ENCODE peak calls at places on chromosome 15, in four cellular contexts. W, L, X and O are unnamed samples.

GRCh38 chr15:66483131-66483566 is 14.4 kb downstream of the SNAPC5 start:
- DNase-seq in W (peak), L (peak), X (no peak), O (no peak)

GRCh38 chr15:94579261-94579660 is 347.9 kb downstream of the MCTP2 start:
- DNase-seq in W (no peak), L (no peak), X (no peak), O (no peak)

GRCh38 chr15:73904026-73904815 is 22.0 kb upstream of the LOXL1 start:
- DNase-seq in W (no peak), L (no peak), X (no peak), O (no peak)

GRCh38 chr15:29935296-29936020 is 113.2 kb upstream of the TJP1 start:
- DNase-seq in W (no peak), L (peak), X (no peak), O (no peak)

GRCh38 chr15:93210995-93211394 is 122.0 kb upstream of the RGMA start:
- DNase-seq in W (no peak), L (no peak), X (no peak), O (no peak)

GRCh38 chr15:61829514-61829889 is 230.7 kb downstream of the VPS13C start:
- DNase-seq in W (no peak), L (no peak), X (no peak), O (no peak)

GRCh38 chr15:82832601-82833209 is 23.3 kb downstream of the WHAMM start:
- DNase-seq in W (peak), L (peak), X (peak), O (no peak)

GRCh38 chr15:26260517-26261133 is 397.5 kb upstream of the ATP10A start:
- DNase-seq in W (no peak), L (peak), X (no peak), O (no peak)

GRCh38 chr15:59736181-59736580 is 47.1 kb upstream of the BNIP2 start:
- DNase-seq in W (no peak), L (no peak), X (no peak), O (no peak)

GRCh38 chr15:66877558-66878285 is 175.7 kb downstream of the SMAD6 start:
- DNase-seq in W (no peak), L (no peak), X (no peak), O (no peak)

GRCh38 chr15:23648920-23649515 is 1.4 kb upstream of the MAGEL2 start:
- DNase-seq in W (no peak), L (peak), X (no peak), O (no peak)

GRCh38 chr15:67906382-67906781 is 66.5 kb upstream of the RNU6-1 start:
- DNase-seq in W (no peak), L (peak), X (no peak), O (no peak)

GRCh38 chr15:61030451-61030850 is 198.7 kb downstream of the RORA start:
- DNase-seq in W (no peak), L (peak), X (no peak), O (no peak)

GRCh38 chr15:28907338-28907961 is 21.7 kb downstream of the APBA2 start:
- DNase-seq in W (no peak), L (no peak), X (no peak), O (no peak)

GRCh38 chr15:38844683-38845195 is 280.1 kb upstream of the RASGRP1 start:
- DNase-seq in W (no peak), L (peak), X (no peak), O (no peak)

GRCh38 chr15:62068071-62068786 is 1.5 kb downstream of the C2CD4A start:
- DNase-seq in W (no peak), L (peak), X (no peak), O (no peak)

GRCh38 chr15:58454950-58455401 is 23.2 kb downstream of the LIPC start:
- DNase-seq in W (no peak), L (no peak), X (no peak), O (no peak)

GRCh38 chr15:58724471-58724870 is 25.0 kb downstream of the ADAM10 start:
- DNase-seq in W (peak), L (peak), X (peak), O (no peak)

GRCh38 chr15:33068007-33068441 is 126.5 kb downstream of the FMN1 start:
- DNase-seq in W (no peak), L (peak), X (no peak), O (no peak)

GRCh38 chr15:44861917-44862316 is 94.6 kb upstream of the TERB2 start:
- DNase-seq in W (no peak), L (no peak), X (no peak), O (no peak)

GRCh38 chr15:82129769-82130168 is 84.0 kb upstream of the MEX3B start:
- DNase-seq in W (peak), L (peak), X (no peak), O (no peak)

GRCh38 chr15:78991476-78991875 is 46.6 kb upstream of the CTSH start:
- DNase-seq in W (peak), L (no peak), X (no peak), O (no peak)

DNA sequence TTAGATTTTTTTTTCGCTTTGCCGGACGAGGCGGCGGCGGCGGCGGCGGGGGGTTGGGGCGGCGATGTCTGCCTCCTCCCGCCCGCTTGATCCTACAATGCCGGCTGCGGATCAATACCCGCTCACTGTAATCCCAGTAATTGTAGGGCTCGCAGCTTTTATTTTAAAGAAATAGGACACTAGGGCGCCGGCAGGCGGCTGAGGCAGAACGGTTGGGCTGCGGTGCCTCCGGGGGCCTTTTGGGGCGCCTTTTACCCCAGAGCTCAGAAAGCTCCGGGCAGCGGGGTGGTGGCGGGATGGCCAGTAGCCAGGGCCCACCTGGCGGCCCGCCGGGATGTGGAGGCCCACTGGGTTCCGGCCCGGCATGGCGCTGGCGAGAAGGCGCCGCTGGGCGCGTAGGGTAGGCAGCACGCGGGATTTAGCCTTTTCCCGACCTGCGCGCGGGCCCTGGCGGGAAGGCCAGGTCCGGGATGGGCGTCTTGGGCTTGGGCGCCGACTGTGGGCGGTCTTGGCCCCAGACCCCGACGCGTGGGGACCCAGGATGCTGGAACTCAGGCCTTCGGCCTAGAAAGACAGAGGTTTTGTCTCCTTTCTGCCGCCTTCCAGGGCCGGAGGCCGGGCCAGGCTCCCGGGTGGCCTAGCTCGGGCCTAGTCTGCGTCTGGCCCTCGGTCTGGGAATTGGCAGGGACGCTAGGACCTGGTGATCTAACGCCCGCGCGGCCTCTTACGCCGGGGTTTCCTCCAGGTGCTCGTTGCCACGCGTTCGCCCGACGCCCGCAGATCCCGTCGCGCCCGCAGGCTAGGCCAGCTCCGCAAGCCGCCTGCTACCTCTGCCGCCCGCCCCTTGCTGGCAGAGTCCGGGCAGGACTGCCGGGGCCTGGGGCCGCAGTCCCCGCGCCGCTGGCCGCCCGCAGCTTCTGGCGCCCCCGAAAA is 15.5 kb upstream of the ONECUT1 start:
- DNase-seq in W (no peak), L (peak), X (no peak), O (no peak)
- TF ChIP-seq EZH2 in W (peak), L (peak), X (no peak), O (peak)

GRCh38 chr15:52098328-52098727 is 14.2 kb downstream of the BCL2L10 start:
- DNase-seq in W (no peak), L (no peak), X (no peak), O (no peak)

GRCh38 chr15:52099654-52100272 is 12.8 kb downstream of the BCL2L10 start:
- DNase-seq in W (no peak), L (no peak), X (no peak), O (no peak)

GRCh38 chr15:52094811-52095584 is 17.6 kb downstream of the BCL2L10 start:
- DNase-seq in W (no peak), L (peak), X (no peak), O (no peak)

GRCh38 chr15:52095597-52096262 is 16.8 kb downstream of the BCL2L10 start:
- DNase-seq in W (peak), L (peak), X (no peak), O (no peak)

GRCh38 chr15:52097176-52097575 is 15.4 kb downstream of the BCL2L10 start:
- DNase-seq in W (no peak), L (no peak), X (no peak), O (no peak)
- H3K9ac ChIP-seq in W (no peak), L (no peak), X (no peak), O (no peak)

GRCh38 chr15:40843183-40843884 is 514 bp upstream of the SPINT1 start:
- DNase-seq in W (no peak), L (no peak), X (no peak), O (no peak)
- TF ChIP-seq EZH2 in W (peak), L (no peak), X (no peak), O (no peak)

GRCh38 chr15:76905855-76906254 is 715 bp upstream of the SCAPER start:
- DNase-seq in W (no peak), L (peak), X (no peak), O (no peak)

GRCh38 chr15:76904461-76905012 is 603 bp downstream of the SCAPER start:
- DNase-seq in W (no peak), L (peak), X (no peak), O (no peak)

GRCh38 chr15:76905013-76905839 is at the start of gene SCAPER:
- DNase-seq in W (peak), L (peak), X (peak), O (no peak)

GRCh38 chr15:76901965-76902364 is 3.2 kb downstream of the SCAPER start:
- DNase-seq in W (no peak), L (no peak), X (no peak), O (no peak)

GRCh38 chr15:76903251-76903681 is 1.9 kb downstream of the SCAPER start:
- DNase-seq in W (peak), L (peak), X (peak), O (no peak)
- H3K9ac ChIP-seq in W (no peak), L (no peak), X (no peak), O (no peak)

GRCh38 chr15:51094606-51095569 is at the start of gene TNFAIP8L3:
- DNase-seq in W (no peak), L (peak), X (no peak), O (no peak)
- TF ChIP-seq EZH2 in W (no peak), L (no peak), X (no peak), O (no peak)

GRCh38 chr15:96276438-96277210 is 53.9 kb upstream of the NR2F2 start:
- DNase-seq in W (peak), L (peak), X (no peak), O (peak)
- H3K9ac ChIP-seq in W (no peak), L (no peak), X (no peak), O (no peak)

GRCh38 chr15:41495736-41496599 is 2.3 kb downstream of the ITPKA start:
- DNase-seq in W (no peak), L (no peak), X (no peak), O (no peak)

GRCh38 chr15:41493902-41494189 is 172 bp downstream of the ITPKA start:
- DNase-seq in W (no peak), L (no peak), X (no peak), O (no peak)

GRCh38 chr15:41493205-41493901 is at the start of gene ITPKA:
- DNase-seq in W (peak), L (peak), X (peak), O (no peak)

GRCh38 chr15:41494922-41495735 is 1.5 kb downstream of the ITPKA start:
- DNase-seq in W (no peak), L (no peak), X (no peak), O (no peak)

GRCh38 chr15:41494190-41494921 is 682 bp downstream of the ITPKA start:
- DNase-seq in W (no peak), L (peak), X (no peak), O (no peak)
- TF ChIP-seq EZH2 in W (peak), L (peak), X (no peak), O (no peak)

GRCh38 chr15:37109952-37110630 is 9.7 kb upstream of the MEIS2 start:
- DNase-seq in W (no peak), L (peak), X (no peak), O (no peak)
- H3K9ac ChIP-seq in W (peak), L (peak), X (no peak), O (no peak)

DNA sequence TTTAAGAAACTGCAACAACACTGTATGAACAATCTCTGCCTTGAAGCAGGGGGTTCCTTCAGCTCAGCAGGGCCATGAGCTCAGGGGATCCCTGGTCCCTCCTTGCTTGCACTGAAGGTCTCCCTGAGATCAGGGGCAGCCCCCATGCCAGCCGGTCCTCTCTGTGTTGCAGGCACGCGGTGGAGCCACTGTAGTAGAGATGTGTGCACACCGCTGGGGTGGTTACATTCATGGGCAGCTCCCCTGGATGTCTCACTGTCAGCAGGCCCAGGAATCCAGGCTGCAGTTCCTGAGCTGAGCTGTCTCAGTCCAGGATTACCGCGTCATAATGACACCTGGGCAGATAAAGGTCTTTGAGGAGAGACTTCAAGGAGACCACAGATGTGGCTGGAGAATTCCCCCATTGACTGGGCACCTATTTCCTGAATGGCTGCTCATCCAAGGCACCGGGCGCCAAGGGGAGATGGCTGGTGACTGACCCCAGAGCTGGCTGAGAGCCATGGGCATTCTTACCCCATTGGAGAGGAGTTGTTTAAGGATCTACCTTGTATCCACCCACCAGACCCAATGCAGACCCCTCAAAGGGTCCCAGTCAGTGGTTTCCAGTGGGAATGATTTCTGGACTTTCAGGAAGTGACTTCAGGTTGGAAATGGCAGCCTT is 10.4 kb upstream of the KLF13 start:
- DNase-seq in W (no peak), L (no peak), X (no peak), O (no peak)
- TF ChIP-seq EZH2 in W (no peak), L (no peak), X (no peak), O (no peak)

GRCh38 chr15:84606653-84607120 is 5.9 kb downstream of the ZSCAN2 start:
- DNase-seq in W (no peak), L (no peak), X (no peak), O (no peak)
- H3K9ac ChIP-seq in W (no peak), L (no peak), X (no peak), O (no peak)